ENCODE peak calls at places on chromosomes 1 and 21, in eight cellular contexts. J is RWPE1, U is heart left ventricle, P is mesendoderm, R is breast epithelium, C is neuronal stem cell, N is mesenchymal stem cell, L is heart right ventricle. Y is an unnamed sample.

GRCh38 chr1:54254055-54254454 is 54.1 kb downstream of the MRPL37 start:
- DNase-seq in J (peak), U (no peak), P (no peak), R (no peak), C (no peak), N (no peak), L (peak), Y (no peak)

GRCh38 chr1:26287033-26287711 is 7.3 kb downstream of the SH3BGRL3 start:
- DNase-seq in J (no peak), U (peak), P (no peak), R (no peak), C (no peak), N (peak), L (peak), Y (no peak)

GRCh38 chr1:242738702-242739225 is 214.3 kb upstream of the PLD5 start:
- DNase-seq in J (no peak), U (no peak), P (no peak), R (no peak), C (no peak), N (no peak), L (no peak), Y (no peak)

GRCh38 chr1:113792986-113793385 is 19.3 kb downstream of the RSBN1 start:
- DNase-seq in J (peak), U (no peak), P (no peak), R (no peak), C (no peak), N (no peak), L (no peak), Y (no peak)

GRCh38 chr1:157195521-157196244 is 57.5 kb upstream of the ETV3 start:
- DNase-seq in J (no peak), U (no peak), P (no peak), R (no peak), C (no peak), N (no peak), L (no peak), Y (no peak)

GRCh38 chr1:201819346-201819745 is 9.6 kb upstream of the IPO9 start:
- DNase-seq in J (no peak), U (no peak), P (no peak), R (no peak), C (no peak), N (no peak), L (no peak), Y (no peak)

GRCh38 chr1:31507676-31508530 is 68.4 kb upstream of the TINAGL1 start:
- DNase-seq in J (no peak), U (no peak), P (peak), R (no peak), C (no peak), N (no peak), L (no peak), Y (no peak)

GRCh38 chr1:213041443-213041842 is 9.6 kb upstream of the RPS6KC1 start:
- DNase-seq in J (no peak), U (no peak), P (no peak), R (no peak), C (no peak), N (peak), L (no peak), Y (no peak)

GRCh38 chr21:34073032-34073748 is at the start of the genes MRPS6 and SLC5A3:
- DNase-seq in J (peak), U (peak), P (peak), R (peak), C (peak), N (peak), L (peak), Y (peak)

GRCh38 chr1:114216431-114217173 is 62.9 kb upstream of the SYT6 start:
- DNase-seq in J (no peak), U (no peak), P (no peak), R (no peak), C (no peak), N (no peak), L (no peak), Y (no peak)

GRCh38 chr1:241677171-241677570 is 25.1 kb downstream of the WDR64 start:
- DNase-seq in J (no peak), U (no peak), P (no peak), R (no peak), C (no peak), N (no peak), L (no peak), Y (no peak)

GRCh38 chr1:8871539-8871935 is 6.9 kb downstream of the ENO1 start:
- DNase-seq in J (no peak), U (no peak), P (peak), R (no peak), C (no peak), N (no peak), L (no peak), Y (no peak)

GRCh38 chr21:21232320-21232719 is 234.1 kb downstream of the NCAM2 start:
- DNase-seq in J (no peak), U (no peak), P (peak), R (no peak), C (peak), N (peak), L (no peak), Y (peak)

GRCh38 chr1:67307251-67308060 is at the start of gene IL12RB2:
- DNase-seq in J (no peak), U (peak), P (peak), R (no peak), C (peak), N (no peak), L (no peak), Y (peak)

GRCh38 chr1:43256675-43257570 is 12.9 kb upstream of the TMEM125 start:
- DNase-seq in J (no peak), U (peak), P (no peak), R (peak), C (no peak), N (no peak), L (no peak), Y (no peak)

GRCh38 chr1:246790364-246790763 is 66.2 kb downstream of the SCCPDH start:
- DNase-seq in J (no peak), U (no peak), P (no peak), R (no peak), C (no peak), N (no peak), L (no peak), Y (no peak)

GRCh38 chr1:3004285-3005205 is 16.7 kb upstream of the ACTRT2 start:
- DNase-seq in J (no peak), U (peak), P (no peak), R (peak), C (no peak), N (no peak), L (no peak), Y (no peak)

GRCh38 chr1:66585002-66585401 is 51.0 kb downstream of the SGIP1 start:
- DNase-seq in J (no peak), U (no peak), P (no peak), R (no peak), C (no peak), N (no peak), L (no peak), Y (no peak)

GRCh38 chr1:62637392-62638105 is 40.2 kb downstream of the ANGPTL3 start:
- DNase-seq in J (no peak), U (no peak), P (peak), R (no peak), C (no peak), N (no peak), L (no peak), Y (no peak)
- H3K27ac ChIP-seq in J (no peak), U (no peak), P (no peak), R (no peak), C (no peak), N (no peak), L (no peak), Y (no peak)

GRCh38 chr1:21799730-21800129 is 12.3 kb upstream of the LDLRAD2 start:
- DNase-seq in J (no peak), U (no peak), P (no peak), R (no peak), C (no peak), N (no peak), L (no peak), Y (no peak)
- H3K27ac ChIP-seq in J (no peak), U (no peak), P (no peak), R (no peak), C (no peak), N (no peak), L (no peak), Y (no peak)

GRCh38 chr1:226402615-226403521 is 5.0 kb downstream of the PARP1 start:
- DNase-seq in J (no peak), U (no peak), P (no peak), R (no peak), C (no peak), N (no peak), L (no peak), Y (no peak)

GRCh38 chr1:226405411-226405988 is 2.4 kb downstream of the PARP1 start:
- DNase-seq in J (no peak), U (no peak), P (peak), R (no peak), C (no peak), N (no peak), L (no peak), Y (peak)

GRCh38 chr1:226404063-226404903 is 3.6 kb downstream of the PARP1 start:
- DNase-seq in J (no peak), U (no peak), P (peak), R (no peak), C (no peak), N (peak), L (no peak), Y (no peak)

GRCh38 chr1:226404904-226405222 is 3.0 kb downstream of the PARP1 start:
- DNase-seq in J (no peak), U (no peak), P (peak), R (no peak), C (no peak), N (no peak), L (no peak), Y (peak)

DNA sequence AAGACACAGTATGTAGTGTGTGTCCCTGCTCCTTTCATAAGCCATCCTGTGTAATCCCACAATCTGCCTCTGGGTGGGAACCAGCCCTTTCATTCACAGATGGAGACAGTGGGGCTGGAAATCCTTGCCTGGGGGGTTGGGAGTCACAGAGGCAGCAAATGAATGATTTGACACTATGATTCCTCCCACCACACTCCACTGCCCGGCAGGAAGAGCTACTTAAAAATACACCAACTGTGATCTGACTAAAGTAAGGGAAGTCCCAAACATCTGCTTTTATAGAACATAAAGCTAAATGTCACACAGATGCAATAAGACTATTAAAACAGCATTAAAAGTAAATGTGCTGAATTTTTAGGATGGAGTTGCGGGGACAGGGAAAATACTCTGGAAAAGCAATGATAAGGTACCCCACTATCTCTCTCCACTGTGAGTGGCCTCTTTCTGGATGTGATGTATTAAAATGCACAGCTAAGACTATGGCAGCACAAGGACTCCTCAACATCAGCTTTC is 4.3 kb downstream of the PARP1 start:
- DNase-seq in J (peak), U (no peak), P (peak), R (no peak), C (no peak), N (peak), L (no peak), Y (no peak)
- H3K27ac ChIP-seq in J (no peak), U (no peak), P (no peak), R (no peak), C (no peak), N (no peak), L (peak), Y (no peak)

GRCh38 chr1:154806333-154806732 is 63.7 kb downstream of the KCNN3 start:
- DNase-seq in J (no peak), U (no peak), P (no peak), R (no peak), C (no peak), N (no peak), L (no peak), Y (no peak)

GRCh38 chr1:154801612-154802011 is 68.5 kb downstream of the KCNN3 start:
- DNase-seq in J (no peak), U (no peak), P (no peak), R (no peak), C (no peak), N (no peak), L (no peak), Y (no peak)

GRCh38 chr1:154807048-154807591 is 63.0 kb downstream of the KCNN3 start:
- DNase-seq in J (no peak), U (no peak), P (no peak), R (no peak), C (no peak), N (no peak), L (no peak), Y (no peak)

GRCh38 chr1:154802336-154803003 is 67.6 kb downstream of the KCNN3 start:
- DNase-seq in J (no peak), U (no peak), P (no peak), R (no peak), C (no peak), N (no peak), L (no peak), Y (no peak)

DNA sequence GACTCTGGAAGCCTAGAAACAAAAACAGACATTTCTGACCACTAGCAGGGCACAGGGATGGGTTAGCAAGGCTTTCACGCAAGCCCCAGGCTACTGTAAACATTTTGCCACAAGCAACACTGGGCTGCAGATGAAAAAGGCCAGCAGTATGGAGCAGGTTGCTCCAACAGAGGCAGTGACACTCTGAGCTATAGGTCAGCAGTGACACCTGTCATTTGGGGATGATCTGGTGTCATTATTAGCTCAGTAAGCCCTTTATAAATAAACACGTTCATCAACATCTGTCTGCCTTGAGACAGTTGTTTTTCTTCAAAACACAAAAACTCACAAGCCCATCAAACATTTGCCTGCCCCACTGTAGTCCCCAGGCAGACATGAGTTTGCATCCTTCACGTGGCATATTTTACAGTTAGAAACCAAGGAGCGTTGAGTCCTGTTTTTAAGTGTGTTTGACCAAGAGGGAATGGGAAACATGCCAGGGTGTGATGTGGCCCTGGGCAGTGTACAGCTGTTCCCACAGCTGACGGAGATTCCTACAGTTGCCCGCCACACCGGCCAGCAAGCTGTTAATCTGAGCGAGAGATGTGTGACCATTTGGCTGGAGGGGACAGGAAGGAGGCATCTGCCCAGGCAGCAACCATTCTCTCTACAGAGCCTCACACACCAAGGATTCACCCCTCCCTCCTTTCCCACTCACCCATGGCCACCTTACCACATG is 66.7 kb downstream of the KCNN3 start:
- DNase-seq in J (no peak), U (no peak), P (no peak), R (no peak), C (no peak), N (peak), L (no peak), Y (no peak)
- H3K27ac ChIP-seq in J (no peak), U (no peak), P (no peak), R (no peak), C (no peak), N (no peak), L (no peak), Y (no peak)

DNA sequence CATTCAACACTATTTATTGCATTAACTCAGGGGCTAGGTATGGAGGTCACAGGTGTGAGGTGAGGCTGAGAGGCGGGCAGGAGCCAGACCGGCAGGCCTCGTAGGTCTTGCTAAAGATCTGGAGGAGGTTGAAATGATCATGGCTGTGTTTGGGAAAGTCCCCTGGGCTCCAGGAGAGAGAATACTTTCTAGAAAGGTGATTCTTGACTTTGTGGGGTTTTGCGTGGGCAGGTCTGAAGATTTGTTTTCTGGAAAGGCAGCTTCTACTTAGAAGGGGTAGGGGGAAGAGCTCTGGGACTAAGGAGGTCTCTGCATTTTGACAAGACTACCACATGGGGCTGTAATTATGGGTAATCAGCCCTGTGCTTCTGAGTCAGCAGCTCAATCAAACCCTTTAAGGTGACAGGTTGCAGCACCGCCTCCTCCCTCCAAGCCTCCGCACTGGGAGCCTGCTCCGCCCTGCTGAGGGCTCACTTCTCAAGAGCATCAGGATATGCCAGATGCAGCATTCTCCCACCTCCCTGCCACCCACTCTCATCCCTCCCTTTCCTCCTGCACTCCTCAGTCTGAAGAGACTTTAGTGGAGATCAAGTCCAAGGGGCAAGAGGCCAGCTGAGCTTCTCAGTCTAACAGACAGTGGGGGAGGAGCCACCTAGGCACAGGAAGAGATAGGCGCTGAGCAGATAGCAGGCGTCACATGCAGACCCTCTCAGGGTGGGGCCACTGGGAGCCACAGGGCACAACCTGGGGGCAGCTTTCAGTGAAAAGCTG is 30.5 kb downstream of the SLC30A1 start:
- DNase-seq in J (no peak), U (peak), P (peak), R (no peak), C (no peak), N (no peak), L (no peak), Y (no peak)
- H3K27ac ChIP-seq in J (peak), U (no peak), P (no peak), R (peak), C (no peak), N (no peak), L (no peak), Y (no peak)

GRCh38 chr21:42663860-42664535 is 10.6 kb downstream of the PDE9A start:
- DNase-seq in J (no peak), U (no peak), P (no peak), R (no peak), C (no peak), N (no peak), L (no peak), Y (no peak)
- H3K27ac ChIP-seq in J (no peak), U (peak), P (no peak), R (no peak), C (no peak), N (no peak), L (no peak), Y (no peak)

DNA sequence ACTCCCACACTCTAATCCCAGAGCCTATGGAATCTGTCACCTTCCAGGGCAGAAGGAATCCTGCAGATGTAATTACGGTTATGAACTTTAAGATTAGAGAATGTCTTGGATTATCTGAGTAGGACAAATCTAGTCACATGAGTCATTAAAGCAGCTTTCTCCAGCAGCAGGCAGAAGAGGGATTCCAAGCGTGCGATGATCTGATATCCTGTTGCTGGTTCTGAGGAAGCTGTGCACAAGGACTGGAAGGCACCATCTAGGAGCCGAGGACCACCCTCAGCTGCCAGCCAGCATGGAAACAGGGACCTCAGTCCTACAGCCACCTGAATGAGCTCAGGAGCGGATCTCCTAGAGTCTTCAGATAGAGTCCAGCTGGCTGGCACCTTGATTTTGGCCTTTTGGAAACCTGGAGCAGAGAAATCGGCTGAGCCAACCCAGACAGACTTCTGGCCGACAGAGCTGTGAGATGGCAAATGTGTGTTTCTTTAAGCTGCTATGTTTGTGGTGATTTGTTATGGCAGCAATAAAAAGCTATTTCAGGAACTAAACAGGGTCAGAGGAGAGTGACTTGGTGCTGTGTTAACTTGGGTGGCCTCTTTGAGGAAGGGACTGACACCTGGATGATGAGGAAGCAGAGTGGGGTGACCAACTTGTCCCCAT is 34.5 kb downstream of the LRRN2 start:
- DNase-seq in J (no peak), U (no peak), P (peak), R (no peak), C (no peak), N (peak), L (no peak), Y (no peak)
- H3K27ac ChIP-seq in J (no peak), U (peak), P (no peak), R (no peak), C (no peak), N (no peak), L (no peak), Y (no peak)

GRCh38 chr1:185719021-185719420 is 15.2 kb upstream of the HMCN1 start:
- DNase-seq in J (peak), U (peak), P (peak), R (no peak), C (no peak), N (peak), L (peak), Y (peak)
- H3K27ac ChIP-seq in J (peak), U (no peak), P (no peak), R (no peak), C (no peak), N (peak), L (no peak), Y (no peak)

GRCh38 chr21:44991538-44992483 is 52.0 kb downstream of the SLX9 start:
- DNase-seq in J (no peak), U (peak), P (no peak), R (no peak), C (no peak), N (peak), L (no peak), Y (no peak)
- H3K27ac ChIP-seq in J (no peak), U (peak), P (no peak), R (no peak), C (no peak), N (no peak), L (no peak), Y (no peak)